ENCODE peak calls at places on chromosomes 16 and 17, in four cellular contexts. G is NCI-H1105 treated with DMSO at 0.1 percent for 48 hours, U is WTC11, I is DMS53. E is an unnamed sample.

GRCh38 chr17:11642655-11643054 is 44.4 kb downstream of the DNAH9 start:
- DNase-seq in G (no peak), I (no peak), U (no peak), E (no peak)

GRCh38 chr17:42453544-42453943 is 5.1 kb upstream of the ATP6V0A1 start:
- DNase-seq in I (no peak), U (no peak), G (no peak), E (no peak)

GRCh38 chr17:61402978-61403845 is 3.6 kb downstream of the TBX2 start:
- DNase-seq in I (peak), U (peak), G (peak), E (no peak)

GRCh38 chr16:64137976-64138375 is 983.9 kb downstream of the CDH11 start:
- DNase-seq in I (no peak), G (no peak), U (no peak), E (no peak)

GRCh38 chr17:63701477-63702222 is 1.7 kb upstream of the LIMD2 start:
- DNase-seq in G (no peak), U (no peak), I (no peak), E (no peak)

GRCh38 chr16:56614549-56614991 is 6.2 kb downstream of the MT2A start:
- DNase-seq in G (no peak), U (no peak), I (no peak), E (no peak)

GRCh38 chr17:59619313-59620063 is at the start of gene CLTC:
- DNase-seq in G (peak), U (peak), I (peak), E (peak)

GRCh38 chr17:45050680-45051059 is 762 bp downstream of the DCAKD start:
- DNase-seq in U (no peak), I (peak), G (peak), E (no peak)

GRCh38 chr17:77842906-77843249 is 115.6 kb upstream of the TNRC6C start:
- DNase-seq in U (no peak), I (no peak), G (no peak), E (no peak)

GRCh38 chr17:62998665-62999393 is 32.8 kb downstream of the TANC2 start:
- DNase-seq in G (no peak), U (no peak), I (peak), E (no peak)

GRCh38 chr17:16371742-16372141 is 9.1 kb upstream of the UBB start:
- DNase-seq in G (no peak), U (no peak), I (peak), E (no peak)

GRCh38 chr16:80947708-80948615 is 58.7 kb downstream of the CMC2 start:
- DNase-seq in I (no peak), G (no peak), U (no peak), E (no peak)

GRCh38 chr17:59878624-59879023 is 14.1 kb downstream of the TUBD1 start:
- DNase-seq in G (no peak), I (no peak), U (no peak), E (no peak)

GRCh38 chr16:1745900-1746692 is 25.2 kb downstream of the NME3 start:
- DNase-seq in I (no peak), G (no peak), U (no peak), E (no peak)

GRCh38 chr16:81779540-81780320 is 639 bp downstream of the PLCG2 start:
- DNase-seq in I (peak), U (peak), G (no peak), E (peak)

GRCh38 chr17:47315451-47316266 is 8.1 kb upstream of the EFCAB13 start:
- DNase-seq in U (no peak), I (peak), G (peak), E (peak)

GRCh38 chr16:50910698-50911025 is 168.8 kb downstream of the CYLD start:
- DNase-seq in U (no peak), I (no peak), G (no peak), E (no peak)

GRCh38 chr16:9225527-9226316 is 134.3 kb downstream of the HAPSTR1 start:
- DNase-seq in U (peak), G (no peak), I (peak), E (no peak)

GRCh38 chr16:1533443-1533951 is at the start of gene TMEM204:
- DNase-seq in G (no peak), I (no peak), U (no peak), E (peak)

GRCh38 chr17:81053043-81053970 is 18.4 kb downstream of the BAIAP2 start:
- DNase-seq in I (no peak), U (no peak), G (no peak), E (no peak)

GRCh38 chr17:48612854-48613691 is 2.0 kb downstream of the HOXB8 start:
- DNase-seq in G (peak), U (no peak), I (peak), E (no peak)

GRCh38 chr17:3917391-3917931 is 1.2 kb upstream of the P2RX1 start:
- DNase-seq in U (no peak), G (peak), I (no peak), E (no peak)

GRCh38 chr17:51434434-51435170 is 174.3 kb downstream of the UTP18 start:
- DNase-seq in U (no peak), I (peak), G (no peak), E (no peak)

GRCh38 chr17:7854851-7855642 is at the start of gene TMEM88:
- DNase-seq in U (peak), I (no peak), G (no peak), E (peak)

GRCh38 chr16:3754304-3754703 is 37.0 kb upstream of the TRAP1 start:
- DNase-seq in G (no peak), I (no peak), U (no peak), E (no peak)

GRCh38 chr17:61617261-61617660 is 26.2 kb upstream of the NACA2 start:
- DNase-seq in I (no peak), U (no peak), G (no peak), E (no peak)

GRCh38 chr16:89828870-89829629 is 775 bp downstream of the SPIRE2 start:
- DNase-seq in G (peak), I (peak), U (peak), E (no peak)